ENCODE peak calls at places on chromosomes 16 and 17, in nine cellular contexts. F is GM06990, T is omental fat pad, J is psoas muscle, Q is left ventricle myocardium inferior, A is esophagus squamous epithelium, E is MCF 10A, U is endothelial cell, P is fibroblast of lung. O is an unnamed sample.

GRCh38 chr17:20174588-20175265 is 165.6 kb downstream of the SPECC1 start:
- DNase-seq in E (peak), P (peak), F (no peak), U (no peak), T (no peak), A (no peak), J (no peak), Q (no peak), O (peak)

GRCh38 chr16:66894948-66895696 is 14.8 kb downstream of the PDP2 start:
- DNase-seq in T (no peak), P (peak), A (peak), F (no peak), U (peak), Q (peak), J (peak), E (peak), O (peak)

GRCh38 chr16:87550510-87550961 is 51.8 kb upstream of the JPH3 start:
- DNase-seq in U (peak), P (no peak), Q (peak), E (peak), T (no peak), J (peak), F (peak), A (no peak), O (peak)

GRCh38 chr16:50067290-50067853 is 1.6 kb downstream of the HEATR3 start:
- DNase-seq in F (no peak), P (peak), T (no peak), A (no peak), U (peak), Q (no peak), E (peak), J (no peak), O (peak)

GRCh38 chr16:31243734-31244670 is 15.8 kb upstream of the ITGAM start:
- DNase-seq in Q (no peak), E (no peak), A (no peak), P (no peak), T (no peak), F (no peak), U (no peak), J (no peak), O (no peak)

GRCh38 chr17:9802294-9802693 is 10.9 kb upstream of the DHRS7C start:
- DNase-seq in T (no peak), F (no peak), J (no peak), U (no peak), Q (peak), P (peak), E (peak), A (no peak), O (peak)

GRCh38 chr17:2106308-2106707 is 51.4 kb downstream of the HIC1 start:
- DNase-seq in F (no peak), J (no peak), T (no peak), Q (no peak), A (no peak), U (no peak), E (no peak), P (no peak), O (no peak)

GRCh38 chr16:89024546-89024945 is 47.5 kb upstream of the CBFA2T3 start:
- DNase-seq in Q (no peak), J (no peak), A (no peak), E (no peak), F (no peak), T (no peak), U (no peak), P (no peak), O (no peak)

GRCh38 chr17:62073993-62074392 is 8.9 kb upstream of the MED13 start:
- DNase-seq in J (no peak), T (no peak), E (no peak), F (no peak), U (no peak), P (no peak), A (no peak), Q (no peak), O (no peak)

GRCh38 chr17:38585056-38585804 is 20.5 kb downstream of the SRCIN1 start:
- DNase-seq in E (peak), Q (no peak), J (no peak), U (no peak), A (no peak), T (no peak), F (no peak), P (no peak), O (peak)

GRCh38 chr17:9475259-9475658 is 100.4 kb downstream of the STX8 start:
- DNase-seq in T (no peak), J (no peak), E (no peak), A (no peak), F (no peak), P (peak), Q (no peak), U (no peak), O (no peak)

GRCh38 chr17:12958786-12959185 is 59.0 kb downstream of the ELAC2 start:
- DNase-seq in A (no peak), T (no peak), P (peak), E (peak), J (no peak), U (no peak), Q (no peak), F (no peak), O (no peak)

GRCh38 chr17:6462692-6463091 is 18.4 kb downstream of the PIMREG start:
- DNase-seq in T (no peak), Q (no peak), E (no peak), U (no peak), J (no peak), F (no peak), P (no peak), A (no peak), O (no peak)

GRCh38 chr17:17987187-17987896 is 14.7 kb downstream of the DRC3 start:
- DNase-seq in P (no peak), Q (no peak), J (no peak), F (no peak), U (no peak), E (no peak), A (no peak), T (no peak), O (no peak)

GRCh38 chr17:80108321-80108971 is 7.1 kb downstream of the GAA start:
- DNase-seq in T (no peak), A (no peak), Q (no peak), F (no peak), J (peak), P (no peak), E (no peak), U (no peak), O (no peak)

GRCh38 chr16:48330847-48331204 is 54.4 kb downstream of the SIAH1 start:
- DNase-seq in T (no peak), A (no peak), P (no peak), J (no peak), F (no peak), U (no peak), Q (no peak), E (no peak), O (no peak)

GRCh38 chr16:48332978-48333377 is 52.2 kb downstream of the SIAH1 start:
- DNase-seq in T (no peak), E (no peak), F (no peak), P (no peak), U (no peak), A (no peak), J (no peak), Q (no peak), O (no peak)

GRCh38 chr16:48326937-48327336 is 58.3 kb downstream of the SIAH1 start:
- DNase-seq in E (no peak), Q (no peak), J (no peak), U (no peak), T (no peak), P (no peak), A (no peak), F (no peak), O (no peak)

GRCh38 chr16:48330133-48330846 is 54.9 kb downstream of the SIAH1 start:
- DNase-seq in E (no peak), P (no peak), F (no peak), U (no peak), A (no peak), Q (no peak), T (no peak), J (no peak), O (no peak)

GRCh38 chr16:48329138-48329537 is 56.1 kb downstream of the SIAH1 start:
- DNase-seq in A (no peak), F (no peak), Q (no peak), J (no peak), T (no peak), U (no peak), P (no peak), E (no peak), O (no peak)
- TF ChIP-seq CTCF in A (no peak), F (no peak), Q (no peak), J (no peak), T (no peak), U (no peak), P (no peak), E (no peak), O (no peak)

DNA sequence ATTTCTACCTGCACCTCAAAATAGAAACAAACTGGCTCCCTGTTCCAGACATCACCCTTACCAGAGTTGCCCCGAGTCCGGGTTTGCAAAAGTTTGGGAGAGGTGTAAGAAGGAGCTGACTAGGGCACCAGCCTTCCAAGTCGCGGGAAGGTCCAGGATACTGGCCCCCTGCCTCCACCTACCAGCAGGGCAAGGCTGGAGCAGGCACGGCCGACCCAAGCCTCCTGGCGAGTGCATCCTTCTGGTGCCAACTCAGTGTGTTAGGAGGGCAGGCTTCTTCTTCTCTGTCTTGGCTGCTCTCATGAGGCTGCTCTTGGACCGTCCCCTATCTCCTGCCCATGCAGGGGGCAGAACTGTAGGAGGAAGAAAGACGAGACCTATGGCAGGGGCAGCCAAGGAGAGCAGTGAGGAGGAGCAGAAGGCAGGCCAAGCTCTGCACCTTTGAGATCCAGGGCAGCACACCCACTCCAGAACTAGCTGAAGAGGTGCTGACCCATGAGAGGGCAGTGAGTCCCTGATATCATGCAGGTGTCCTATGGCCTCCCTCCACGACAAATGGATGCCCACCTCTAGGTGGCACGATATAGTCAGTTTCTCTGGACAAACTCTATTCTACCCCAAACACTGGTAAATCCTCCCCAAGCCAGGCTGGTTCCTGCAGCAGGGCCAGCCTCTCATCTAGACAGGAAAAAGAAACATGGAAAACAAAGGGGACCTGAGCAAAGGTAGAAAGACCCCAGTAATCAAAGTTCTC is 54.4 kb downstream of the CYTH1 start:
- DNase-seq in T (no peak), A (no peak), F (no peak), J (peak), E (no peak), U (no peak), Q (no peak), P (no peak), O (no peak)
- TF ChIP-seq CTCF in T (no peak), A (no peak), F (no peak), J (no peak), E (no peak), U (no peak), Q (no peak), P (no peak), O (no peak)

GRCh38 chr16:1543085-1543896 is 9.8 kb downstream of the TMEM204 start:
- DNase-seq in P (peak), A (no peak), F (no peak), T (no peak), Q (peak), J (peak), E (peak), U (peak), O (peak)
- TF ChIP-seq CTCF in P (no peak), A (no peak), F (peak), T (no peak), Q (no peak), J (no peak), E (no peak), U (no peak), O (no peak)

GRCh38 chr17:35539659-35540026 is 2.2 kb upstream of the SLFN12L start:
- DNase-seq in Q (no peak), F (no peak), T (no peak), J (no peak), A (no peak), U (no peak), P (no peak), E (no peak), O (no peak)
- TF ChIP-seq CTCF in Q (peak), F (no peak), T (no peak), J (no peak), A (peak), U (no peak), P (no peak), E (no peak), O (peak)

GRCh38 chr16:28300327-28300726 is 8.0 kb downstream of the SBK1 start:
- DNase-seq in U (no peak), F (no peak), A (no peak), E (no peak), J (no peak), T (no peak), P (no peak), Q (no peak), O (no peak)

GRCh38 chr16:28297308-28297707 is 5.0 kb downstream of the SBK1 start:
- DNase-seq in Q (no peak), T (no peak), P (no peak), J (no peak), F (no peak), E (no peak), A (no peak), U (no peak), O (no peak)

GRCh38 chr16:28297784-28298510 is 5.6 kb downstream of the SBK1 start:
- DNase-seq in U (no peak), P (no peak), Q (no peak), T (no peak), F (no peak), A (no peak), E (no peak), J (no peak), O (no peak)

GRCh38 chr16:28301154-28301553 is 8.8 kb downstream of the SBK1 start:
- DNase-seq in T (no peak), F (no peak), Q (no peak), A (no peak), E (no peak), P (no peak), J (peak), U (no peak), O (no peak)

DNA sequence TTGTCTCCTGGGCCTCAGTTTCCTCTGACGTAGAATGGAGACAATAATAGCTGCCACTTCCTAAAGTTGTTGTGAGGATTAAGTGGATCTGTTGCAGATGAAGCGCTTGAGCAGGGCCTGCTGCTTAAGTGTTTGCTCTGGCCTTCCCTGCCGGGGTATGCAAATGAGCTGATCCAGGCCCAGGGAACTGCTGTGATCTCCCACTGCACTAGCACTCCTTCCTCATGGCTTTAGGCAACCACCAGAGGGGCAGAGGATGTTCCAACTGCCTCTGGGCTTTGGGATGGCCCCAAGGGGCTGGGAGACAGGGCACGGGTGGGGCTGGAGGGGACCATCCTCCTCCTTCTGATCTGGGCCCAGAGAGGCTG is 6.2 kb downstream of the SBK1 start:
- DNase-seq in J (no peak), E (no peak), T (no peak), P (no peak), Q (no peak), F (no peak), A (no peak), U (no peak), O (no peak)
- TF ChIP-seq CTCF in J (no peak), E (no peak), T (no peak), P (no peak), Q (no peak), F (no peak), A (no peak), U (no peak), O (no peak)

O was measured in Calu3.